ENCODE peak calls at places on chromosomes 16 and 17, in four cellular contexts. One of them, this sample, is unnamed.

GRCh38 chr16:65908568-65908967 is 457.9 kb upstream of the CDH5 start:
- DNase-seq in GM13977: no peak
- DNase-seq in mucosa of descending colon: no peak
- DNase-seq in osteocyte: no peak
- DNase-seq in this sample: no peak

GRCh38 chr16:29784901-29785500 is 5.5 kb upstream of the KIF22 start:
- DNase-seq in GM13977: peak; percentile 70
- DNase-seq in mucosa of descending colon: peak; percentile 57
- DNase-seq in osteocyte: no peak
- DNase-seq in this sample: no peak

GRCh38 chr17:17127156-17127555 is 79.0 kb downstream of the PLD6 start:
- DNase-seq in mucosa of descending colon: no peak
- DNase-seq in GM13977: no peak
- DNase-seq in osteocyte: no peak
- DNase-seq in this sample: no peak

GRCh38 chr16:49527621-49528020 is 154.0 kb downstream of the C16orf78 start:
- DNase-seq in osteocyte: no peak
- DNase-seq in mucosa of descending colon: no peak
- DNase-seq in GM13977: no peak
- DNase-seq in this sample: no peak

GRCh38 chr16:19168173-19169080 is at the start of gene SYT17:
- DNase-seq in osteocyte: no peak
- DNase-seq in mucosa of descending colon: peak; percentile 70
- DNase-seq in GM13977: peak; percentile 67
- DNase-seq in this sample: no peak

GRCh38 chr17:57708401-57708800 is 36.7 kb downstream of the CCDC182 start:
- DNase-seq in mucosa of descending colon: no peak
- DNase-seq in osteocyte: no peak
- DNase-seq in GM13977: no peak
- DNase-seq in this sample: no peak

GRCh38 chr17:17766351-17767095 is 70.3 kb downstream of the SREBF1 start:
- DNase-seq in GM13977: peak; percentile 79
- DNase-seq in mucosa of descending colon: no peak
- DNase-seq in osteocyte: no peak
- DNase-seq in this sample: no peak

GRCh38 chr17:68294196-68294555 is 2.9 kb downstream of the ARSG start:
- DNase-seq in mucosa of descending colon: no peak
- DNase-seq in osteocyte: no peak
- DNase-seq in GM13977: no peak
- DNase-seq in this sample: no peak

GRCh38 chr16:66604376-66605176 is at the start of gene CMTM3:
- DNase-seq in osteocyte: peak; percentile 94
- DNase-seq in mucosa of descending colon: peak; percentile 62
- DNase-seq in GM13977: peak; percentile 86
- DNase-seq in this sample: peak; percentile 40

GRCh38 chr16:55843105-55843395 is 10.2 kb upstream of the CES1 start:
- DNase-seq in mucosa of descending colon: no peak
- DNase-seq in osteocyte: no peak
- DNase-seq in GM13977: no peak
- DNase-seq in this sample: no peak

GRCh38 chr16:57385083-57385482 is 12.8 kb downstream of the CX3CL1 start:
- DNase-seq in GM13977: no peak
- DNase-seq in osteocyte: no peak
- DNase-seq in mucosa of descending colon: no peak
- DNase-seq in this sample: no peak

GRCh38 chr16:57384248-57385070 is 12.2 kb downstream of the CX3CL1 start:
- DNase-seq in GM13977: no peak
- DNase-seq in mucosa of descending colon: peak; percentile 71
- DNase-seq in osteocyte: no peak
- DNase-seq in this sample: no peak

GRCh38 chr16:57388359-57389086 is 16.0 kb upstream of the CCL17 start:
- DNase-seq in GM13977: no peak
- DNase-seq in osteocyte: no peak
- DNase-seq in mucosa of descending colon: peak; percentile 38
- DNase-seq in this sample: no peak

GRCh38 chr16:57387598-57388354 is 15.5 kb downstream of the CX3CL1 start:
- DNase-seq in mucosa of descending colon: no peak
- DNase-seq in GM13977: peak; percentile 53
- DNase-seq in osteocyte: no peak
- DNase-seq in this sample: no peak

GRCh38 chr16:57386381-57386951 is 14.2 kb downstream of the CX3CL1 start:
- DNase-seq in GM13977: no peak
- DNase-seq in mucosa of descending colon: no peak
- DNase-seq in osteocyte: no peak
- DNase-seq in this sample: no peak
- TF ChIP-seq CTCF in GM13977: no peak
- TF ChIP-seq CTCF in mucosa of descending colon: no peak
- TF ChIP-seq CTCF in osteocyte: no peak
- TF ChIP-seq CTCF in this sample: no peak

GRCh38 chr16:85357924-85358505 is 245.7 kb upstream of the CIBAR2 start:
- DNase-seq in osteocyte: no peak
- DNase-seq in GM13977: no peak
- DNase-seq in mucosa of descending colon: no peak
- DNase-seq in this sample: no peak
- TF ChIP-seq CTCF in osteocyte: no peak
- TF ChIP-seq CTCF in GM13977: no peak
- TF ChIP-seq CTCF in mucosa of descending colon: no peak
- TF ChIP-seq CTCF in this sample: no peak

GRCh38 chr16:54282923-54283734 is 3.5 kb downstream of the IRX3 start:
- DNase-seq in osteocyte: no peak
- DNase-seq in mucosa of descending colon: no peak
- DNase-seq in GM13977: peak; percentile 39
- DNase-seq in this sample: peak; percentile 18

GRCh38 chr16:54281535-54282201 is 4.9 kb downstream of the IRX3 start:
- DNase-seq in osteocyte: no peak
- DNase-seq in GM13977: no peak
- DNase-seq in mucosa of descending colon: no peak
- DNase-seq in this sample: no peak

GRCh38 chr16:54280751-54281150 is 5.8 kb downstream of the IRX3 start:
- DNase-seq in osteocyte: no peak
- DNase-seq in mucosa of descending colon: no peak
- DNase-seq in GM13977: peak; percentile 38
- DNase-seq in this sample: peak; percentile 54

GRCh38 chr16:54283735-54284318 is 2.8 kb downstream of the IRX3 start:
- DNase-seq in osteocyte: no peak
- DNase-seq in GM13977: peak; percentile 38
- DNase-seq in mucosa of descending colon: no peak
- DNase-seq in this sample: peak; percentile 67

DNA sequence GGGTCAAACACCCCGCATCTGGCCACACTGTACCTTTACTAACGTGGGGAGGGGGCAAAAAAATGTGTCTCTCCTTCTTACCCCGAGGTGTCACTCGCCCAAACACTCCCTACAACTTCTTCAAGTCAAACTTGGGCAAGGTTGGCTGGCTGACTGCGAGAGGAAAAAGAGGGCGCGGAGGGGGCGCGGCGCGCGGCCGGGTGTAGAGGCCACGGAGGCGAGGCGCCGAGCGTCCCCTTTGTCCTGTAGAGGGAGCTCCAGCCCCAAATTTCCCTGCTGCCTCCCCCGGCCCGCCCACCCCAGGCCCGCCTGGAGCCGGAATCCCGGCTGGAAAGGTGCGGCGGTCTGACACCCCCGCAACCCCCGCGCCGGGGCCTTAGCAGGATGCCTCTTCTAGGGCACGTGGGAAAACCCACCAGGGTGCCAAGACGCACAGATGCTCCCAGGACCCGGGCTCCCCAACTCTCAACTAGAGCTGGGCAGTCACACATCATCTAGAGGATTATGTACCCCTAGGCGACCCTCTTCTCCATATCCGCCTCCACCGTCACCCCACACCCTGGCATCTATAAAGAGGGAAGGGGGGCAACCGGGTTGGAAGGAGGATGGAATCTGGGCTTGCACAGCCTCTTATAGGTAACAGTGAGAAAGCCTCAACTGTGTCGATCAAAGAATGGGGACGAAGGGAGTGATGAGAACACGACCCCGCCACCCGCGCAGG is 4.2 kb downstream of the IRX3 start:
- DNase-seq in GM13977: peak; percentile 80
- DNase-seq in osteocyte: no peak
- DNase-seq in mucosa of descending colon: peak; percentile 54
- DNase-seq in this sample: peak; percentile 61
- TF ChIP-seq CTCF in GM13977: peak; percentile 53
- TF ChIP-seq CTCF in osteocyte: peak; percentile 80
- TF ChIP-seq CTCF in mucosa of descending colon: peak; percentile 46
- TF ChIP-seq CTCF in this sample: peak; percentile 58

GRCh38 chr17:61970030-61970429 is 42.2 kb upstream of the INTS2 start:
- DNase-seq in mucosa of descending colon: no peak
- DNase-seq in GM13977: no peak
- DNase-seq in osteocyte: no peak
- DNase-seq in this sample: no peak

GRCh38 chr17:61968757-61969156 is 41.0 kb upstream of the INTS2 start:
- DNase-seq in mucosa of descending colon: no peak
- DNase-seq in GM13977: no peak
- DNase-seq in osteocyte: no peak
- DNase-seq in this sample: no peak

GRCh38 chr17:61967729-61968128 is 39.9 kb upstream of the INTS2 start:
- DNase-seq in GM13977: no peak
- DNase-seq in mucosa of descending colon: no peak
- DNase-seq in osteocyte: no peak
- DNase-seq in this sample: no peak

DNA sequence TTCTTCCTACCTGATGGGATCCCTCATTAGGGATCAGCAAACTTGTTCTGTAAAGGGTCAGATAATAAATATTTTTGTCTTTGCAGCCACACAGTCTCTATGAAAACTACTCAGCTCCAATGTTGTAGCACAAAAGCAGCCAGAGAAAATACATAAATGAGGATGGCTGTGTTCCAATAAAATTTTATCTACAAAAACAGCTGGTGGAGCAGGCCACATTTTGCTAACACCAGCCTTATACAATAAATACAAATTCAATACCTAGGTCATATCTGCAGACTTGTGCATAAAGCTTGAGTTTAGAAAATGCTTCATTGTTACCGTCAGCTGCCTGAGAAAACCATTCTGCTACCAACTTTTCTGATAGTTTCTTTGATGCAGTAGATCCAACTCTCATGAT is 38.4 kb upstream of the INTS2 start:
- DNase-seq in osteocyte: no peak
- DNase-seq in mucosa of descending colon: no peak
- DNase-seq in GM13977: no peak
- DNase-seq in this sample: no peak
- TF ChIP-seq CTCF in osteocyte: no peak
- TF ChIP-seq CTCF in mucosa of descending colon: no peak
- TF ChIP-seq CTCF in GM13977: no peak
- TF ChIP-seq CTCF in this sample: no peak

DNA sequence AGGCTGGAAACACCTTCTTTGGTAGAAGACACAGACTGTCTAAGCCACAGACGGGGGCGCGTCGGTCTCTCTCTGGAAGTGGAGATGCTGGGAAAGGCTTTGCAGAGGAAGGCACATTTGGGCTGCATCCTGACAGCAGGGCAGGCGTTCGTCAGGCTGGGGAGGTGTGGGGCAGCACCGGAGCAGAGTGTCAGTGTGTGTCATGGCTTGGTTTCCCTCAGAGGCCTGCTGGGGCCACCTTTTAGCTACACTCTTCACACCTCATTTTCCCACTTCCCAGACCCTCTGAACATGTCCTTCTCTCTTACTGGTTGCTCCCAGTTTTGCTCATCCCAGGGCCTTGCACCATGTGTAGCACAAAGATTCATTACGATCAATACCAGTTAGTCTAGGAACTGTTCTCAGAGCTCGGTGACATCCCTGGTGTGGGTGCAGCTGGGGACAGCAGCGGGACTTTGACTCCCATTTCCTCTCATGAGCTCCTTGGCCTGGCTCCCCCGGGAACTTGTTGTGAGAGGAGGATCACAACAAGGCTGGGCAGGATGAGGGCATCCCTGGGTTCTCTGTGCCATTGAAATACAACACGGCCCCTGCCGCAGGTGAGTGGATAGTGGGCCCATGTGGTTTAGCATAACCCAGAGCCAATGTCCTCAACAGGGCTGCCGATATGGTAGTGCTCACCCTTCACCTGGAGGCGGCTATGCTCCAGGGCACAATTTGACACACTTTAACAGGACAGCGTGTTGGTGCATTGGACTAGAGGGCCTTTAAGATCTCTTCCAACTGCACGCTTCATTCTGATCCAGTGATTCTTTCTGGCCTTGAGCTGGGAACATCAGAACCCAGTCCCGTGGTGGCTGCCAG is 33.0 kb downstream of the SMARCE1 start:
- DNase-seq in mucosa of descending colon: no peak
- DNase-seq in osteocyte: peak; percentile 71
- DNase-seq in GM13977: peak; percentile 45
- DNase-seq in this sample: no peak
- TF ChIP-seq CTCF in mucosa of descending colon: no peak
- TF ChIP-seq CTCF in osteocyte: no peak
- TF ChIP-seq CTCF in GM13977: no peak
- TF ChIP-seq CTCF in this sample: no peak

GRCh38 chr17:74353446-74354060 is 8.1 kb downstream of the BTBD17 start:
- DNase-seq in GM13977: no peak
- DNase-seq in osteocyte: no peak
- DNase-seq in mucosa of descending colon: no peak
- DNase-seq in this sample: no peak

GRCh38 chr17:74350486-74350885 is 11.2 kb downstream of the BTBD17 start:
- DNase-seq in osteocyte: no peak
- DNase-seq in mucosa of descending colon: no peak
- DNase-seq in GM13977: no peak
- DNase-seq in this sample: no peak

GRCh38 chr17:74349120-74349519 is 12.5 kb downstream of the BTBD17 start:
- DNase-seq in mucosa of descending colon: no peak
- DNase-seq in osteocyte: no peak
- DNase-seq in GM13977: no peak
- DNase-seq in this sample: no peak

GRCh38 chr17:74354123-74354522 is 7.5 kb downstream of the BTBD17 start:
- DNase-seq in GM13977: peak; percentile 88
- DNase-seq in osteocyte: no peak
- DNase-seq in mucosa of descending colon: peak; percentile 69
- DNase-seq in this sample: no peak

DNA sequence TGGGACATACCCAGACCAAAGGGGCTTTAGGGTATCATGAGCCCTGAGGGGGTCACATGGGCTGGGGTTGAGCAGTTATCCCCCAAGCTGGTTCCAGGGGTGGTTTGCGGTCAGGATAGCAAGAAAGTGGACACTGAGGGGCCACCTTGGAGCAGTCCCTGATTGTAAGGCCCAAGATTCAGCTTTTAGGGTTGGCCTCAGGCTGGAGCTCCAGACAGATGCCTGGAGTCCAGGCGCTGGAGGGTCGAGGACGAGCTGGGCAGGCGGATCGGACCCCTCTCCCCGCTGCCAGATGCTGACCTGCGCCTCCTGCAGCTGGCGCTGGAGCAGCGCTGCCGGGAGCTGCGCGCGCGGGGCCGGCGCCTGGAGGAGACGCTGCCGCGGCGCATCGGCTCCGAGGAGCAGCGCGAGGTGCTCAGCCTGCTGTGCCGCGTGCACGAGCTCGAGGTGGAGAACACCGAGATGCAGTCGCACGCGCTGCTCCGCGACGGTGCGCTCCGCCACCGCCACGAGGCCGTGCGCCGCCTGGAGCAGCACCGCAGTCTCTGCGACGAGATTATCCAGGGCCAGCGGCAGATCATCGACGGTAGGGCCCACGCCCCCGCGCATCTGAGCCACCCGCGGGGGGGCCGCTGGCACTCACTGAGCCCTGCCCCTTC is 10.0 kb downstream of the BTBD17 start:
- DNase-seq in osteocyte: no peak
- DNase-seq in mucosa of descending colon: no peak
- DNase-seq in GM13977: no peak
- DNase-seq in this sample: no peak
- TF ChIP-seq CTCF in osteocyte: no peak
- TF ChIP-seq CTCF in mucosa of descending colon: no peak
- TF ChIP-seq CTCF in GM13977: no peak
- TF ChIP-seq CTCF in this sample: no peak

GRCh38 chr16:15502041-15502725 is 67.8 kb downstream of the BMERB1 start:
- DNase-seq in mucosa of descending colon: no peak
- DNase-seq in osteocyte: no peak
- DNase-seq in GM13977: no peak
- DNase-seq in this sample: peak; percentile 86
- TF ChIP-seq CTCF in mucosa of descending colon: no peak
- TF ChIP-seq CTCF in osteocyte: no peak
- TF ChIP-seq CTCF in GM13977: no peak
- TF ChIP-seq CTCF in this sample: no peak